ENCODE peak calls at places on chromosome 19, in eight cellular contexts. Z is progenitor cell of endocrine pancreas; Y is head of caudate nucleus; N is M059J; T is HEK293T; R is lower leg skin; C is activated CD4-positive, alpha-beta T cell treated with anti-CD3 and anti-CD28 coated beads for 36 hours; F is effector CD4-positive, alpha-beta T cell. L is an unnamed sample.
A peak's percentile ranks its signal among the peaks of the same experiment; 100 is the strongest.

GRCh38 chr19:35741216-35741541 is 1.1 kb downstream of the IGFLR1 start:
- DNase-seq in Z (no peak), Y (no peak), N (no peak), T (no peak), R (no peak), C (no peak), F (no peak), L (no peak)

GRCh38 chr19:372306-372890 is 27.8 kb upstream of the MIER2 start:
- DNase-seq in Z (no peak), Y (no peak), N (peak; percentile 36), T (no peak), R (no peak), C (no peak), F (no peak), L (no peak)

GRCh38 chr19:10655457-10656312 is 1.5 kb downstream of the ILF3 start:
- DNase-seq in Z (no peak), Y (no peak), N (peak; percentile 75), T (no peak), R (no peak), C (peak; percentile 35), F (no peak), L (no peak)

GRCh38 chr19:51163257-51163656 is 21.2 kb downstream of the SIGLEC7 start:
- DNase-seq in Z (no peak), Y (no peak), N (no peak), T (no peak), R (no peak), C (no peak), F (no peak), L (no peak)

GRCh38 chr19:34900245-34900644 is 26.5 kb upstream of the ZNF30 start:
- DNase-seq in Z (no peak), Y (no peak), N (no peak), T (no peak), R (no peak), C (no peak), F (no peak), L (no peak)

GRCh38 chr19:10228925-10229324 is 2.2 kb downstream of the S1PR2 start:
- DNase-seq in Z (no peak), Y (no peak), N (peak; percentile 40), T (peak; percentile 59), R (no peak), C (peak; percentile 60), F (peak; percentile 21), L (no peak)

GRCh38 chr19:3284759-3285646 is 60.5 kb downstream of the CELF5 start:
- DNase-seq in Z (peak; percentile 77), Y (no peak), N (peak; percentile 59), T (peak; percentile 94), R (peak; percentile 59), C (peak; percentile 94), F (peak; percentile 52), L (peak; percentile 47)

GRCh38 chr19:11014403-11014911 is 53.6 kb downstream of the SMARCA4 start:
- DNase-seq in Z (no peak), Y (no peak), N (no peak), T (no peak), R (no peak), C (no peak), F (no peak), L (no peak)

GRCh38 chr19:778910-779653 is 18.2 kb upstream of the PTBP1 start:
- DNase-seq in Z (no peak), Y (no peak), N (peak; percentile 95), T (no peak), R (peak; percentile 84), C (no peak), F (no peak), L (no peak)

GRCh38 chr19:16328824-16329482 is 4.3 kb downstream of the KLF2 start:
- DNase-seq in Z (no peak), Y (no peak), N (peak; percentile 48), T (no peak), R (no peak), C (peak; percentile 49), F (peak; percentile 61), L (no peak)

GRCh38 chr19:55484571-55485438 is at the start of gene NAT14:
- DNase-seq in Z (peak; percentile 76), Y (peak; percentile 63), N (peak; percentile 71), T (peak; percentile 91), R (no peak), C (peak; percentile 75), F (peak; percentile 56), L (peak; percentile 42)

GRCh38 chr19:16224266-16225045 is 26.7 kb downstream of the AP1M1 start:
- DNase-seq in Z (no peak), Y (no peak), N (no peak), T (no peak), R (no peak), C (no peak), F (no peak), L (no peak)

L was measured in GDM1.